ENCODE peak calls at places on chromosomes 6 and 20, in six cellular contexts. One of them, this sample, is unnamed.

GRCh38 chr20:62201173-62202082 is 18.6 kb downstream of the MTG2 start:
- DNase-seq in GM12864: no peak
- DNase-seq in endothelial cell: no peak
- DNase-seq in stomach: no peak
- DNase-seq in A673: peak; percentile 94
- DNase-seq in right lobe of liver: no peak
- DNase-seq in this sample: no peak

GRCh38 chr6:159389695-159390094 is 220.5 kb downstream of the FNDC1 start:
- DNase-seq in right lobe of liver: no peak
- DNase-seq in endothelial cell: no peak
- DNase-seq in A673: no peak
- DNase-seq in stomach: no peak
- DNase-seq in GM12864: no peak
- DNase-seq in this sample: no peak

GRCh38 chr20:31596831-31597482 is 8.1 kb upstream of the ID1 start:
- DNase-seq in GM12864: no peak
- DNase-seq in right lobe of liver: no peak
- DNase-seq in A673: no peak
- DNase-seq in stomach: no peak
- DNase-seq in endothelial cell: no peak
- DNase-seq in this sample: no peak

GRCh38 chr20:32764000-32764960 is 2.1 kb downstream of the DNMT3B start:
- DNase-seq in endothelial cell: peak; percentile 28
- DNase-seq in right lobe of liver: no peak
- DNase-seq in A673: no peak
- DNase-seq in stomach: no peak
- DNase-seq in GM12864: no peak
- DNase-seq in this sample: no peak

GRCh38 chr6:148422085-148422484 is 79.4 kb downstream of the SASH1 start:
- DNase-seq in GM12864: no peak
- DNase-seq in right lobe of liver: no peak
- DNase-seq in A673: no peak
- DNase-seq in stomach: no peak
- DNase-seq in endothelial cell: no peak
- DNase-seq in this sample: no peak

GRCh38 chr20:15320941-15321340 is 983.5 kb upstream of the FLRT3 start:
- DNase-seq in A673: no peak
- DNase-seq in GM12864: no peak
- DNase-seq in endothelial cell: no peak
- DNase-seq in right lobe of liver: peak; percentile 28
- DNase-seq in stomach: no peak
- DNase-seq in this sample: no peak

GRCh38 chr20:53210931-53211330 is 238.8 kb downstream of the TSHZ2 start:
- DNase-seq in stomach: no peak
- DNase-seq in endothelial cell: no peak
- DNase-seq in A673: peak; percentile 44
- DNase-seq in GM12864: no peak
- DNase-seq in right lobe of liver: no peak
- DNase-seq in this sample: no peak

GRCh38 chr20:14235355-14235754 is 102.1 kb downstream of the FLRT3 start:
- DNase-seq in right lobe of liver: no peak
- DNase-seq in stomach: no peak
- DNase-seq in A673: no peak
- DNase-seq in GM12864: no peak
- DNase-seq in endothelial cell: no peak
- DNase-seq in this sample: peak; percentile 60

GRCh38 chr20:36181934-36182603 is 27.5 kb downstream of the EPB41L1 start:
- DNase-seq in endothelial cell: no peak
- DNase-seq in right lobe of liver: no peak
- DNase-seq in GM12864: no peak
- DNase-seq in stomach: no peak
- DNase-seq in A673: no peak
- DNase-seq in this sample: peak; percentile 7

GRCh38 chr6:797479-798077 is 104.6 kb upstream of the EXOC2 start:
- DNase-seq in right lobe of liver: no peak
- DNase-seq in endothelial cell: peak; percentile 55
- DNase-seq in A673: peak; percentile 62
- DNase-seq in stomach: peak; percentile 52
- DNase-seq in GM12864: peak; percentile 8
- DNase-seq in this sample: peak; percentile 68

GRCh38 chr6:104685871-104686549 is 173.7 kb downstream of the HACE1 start:
- DNase-seq in stomach: no peak
- DNase-seq in right lobe of liver: no peak
- DNase-seq in endothelial cell: no peak
- DNase-seq in A673: no peak
- DNase-seq in GM12864: no peak
- DNase-seq in this sample: no peak

GRCh38 chr6:146984251-146984924 is 219.8 kb upstream of the STXBP5 start:
- DNase-seq in A673: no peak
- DNase-seq in GM12864: no peak
- DNase-seq in stomach: no peak
- DNase-seq in right lobe of liver: no peak
- DNase-seq in endothelial cell: no peak
- DNase-seq in this sample: no peak

GRCh38 chr6:146770965-146771735 is 172.4 kb downstream of the ADGB start:
- DNase-seq in right lobe of liver: peak; percentile 31
- DNase-seq in GM12864: no peak
- DNase-seq in stomach: no peak
- DNase-seq in endothelial cell: peak; percentile 77
- DNase-seq in A673: no peak
- DNase-seq in this sample: no peak

GRCh38 chr6:143264996-143265734 is 185.3 kb downstream of the ADAT2 start:
- DNase-seq in stomach: no peak
- DNase-seq in A673: no peak
- DNase-seq in right lobe of liver: no peak
- DNase-seq in endothelial cell: no peak
- DNase-seq in GM12864: no peak
- DNase-seq in this sample: no peak

GRCh38 chr20:19976595-19977372 is 40.4 kb upstream of the NAA20 start:
- DNase-seq in right lobe of liver: no peak
- DNase-seq in GM12864: no peak
- DNase-seq in A673: no peak
- DNase-seq in stomach: peak; percentile 62
- DNase-seq in endothelial cell: no peak
- DNase-seq in this sample: peak; percentile 84

GRCh38 chr6:111737065-111737521 is 131.4 kb upstream of the TRAF3IP2 start:
- DNase-seq in GM12864: no peak
- DNase-seq in A673: no peak
- DNase-seq in right lobe of liver: no peak
- DNase-seq in stomach: no peak
- DNase-seq in endothelial cell: no peak
- DNase-seq in this sample: peak; percentile 34

GRCh38 chr6:166106076-166106686 is 61.5 kb downstream of the TBXT start:
- DNase-seq in stomach: peak; percentile 81
- DNase-seq in A673: peak; percentile 74
- DNase-seq in right lobe of liver: peak; percentile 43
- DNase-seq in endothelial cell: peak; percentile 79
- DNase-seq in GM12864: peak; percentile 34
- DNase-seq in this sample: peak; percentile 75

GRCh38 chr6:139698526-139699182 is 324.2 kb upstream of the CITED2 start:
- DNase-seq in stomach: no peak
- DNase-seq in right lobe of liver: no peak
- DNase-seq in A673: no peak
- DNase-seq in GM12864: no peak
- DNase-seq in endothelial cell: no peak
- DNase-seq in this sample: peak; percentile 62

GRCh38 chr6:93416575-93417420 is 2.6 kb downstream of the EPHA7 start:
- DNase-seq in stomach: no peak
- DNase-seq in endothelial cell: peak; percentile 53
- DNase-seq in A673: peak; percentile 78
- DNase-seq in GM12864: no peak
- DNase-seq in right lobe of liver: peak; percentile 16
- DNase-seq in this sample: no peak

GRCh38 chr20:19886666-19887288 is 128.7 kb downstream of the RIN2 start:
- DNase-seq in GM12864: no peak
- DNase-seq in right lobe of liver: no peak
- DNase-seq in A673: peak; percentile 8
- DNase-seq in endothelial cell: no peak
- DNase-seq in stomach: no peak
- DNase-seq in this sample: peak; percentile 41

GRCh38 chr20:56328861-56329260 is 29.9 kb upstream of the FAM210B start:
- DNase-seq in A673: peak; percentile 48
- DNase-seq in endothelial cell: no peak
- DNase-seq in stomach: no peak
- DNase-seq in right lobe of liver: no peak
- DNase-seq in GM12864: no peak
- DNase-seq in this sample: peak; percentile 46

GRCh38 chr6:7106752-7107577 is 796 bp upstream of the RREB1 start:
- DNase-seq in right lobe of liver: peak; percentile 60
- DNase-seq in endothelial cell: peak; percentile 10
- DNase-seq in GM12864: no peak
- DNase-seq in stomach: no peak
- DNase-seq in A673: peak; percentile 41
- DNase-seq in this sample: no peak

GRCh38 chr20:52242237-52243230 is 51.0 kb upstream of the ZFP64 start:
- DNase-seq in endothelial cell: no peak
- DNase-seq in stomach: no peak
- DNase-seq in GM12864: no peak
- DNase-seq in A673: peak; percentile 68
- DNase-seq in right lobe of liver: no peak
- DNase-seq in this sample: peak; percentile 16

GRCh38 chr6:6758915-6759654 is 170.6 kb downstream of the LY86 start:
- DNase-seq in GM12864: peak; percentile 13
- DNase-seq in right lobe of liver: peak; percentile 51
- DNase-seq in stomach: peak; percentile 66
- DNase-seq in A673: peak; percentile 81
- DNase-seq in endothelial cell: peak; percentile 71
- DNase-seq in this sample: peak; percentile 53

GRCh38 chr6:35911871-35912653 is 8.8 kb downstream of the SRPK1 start:
- DNase-seq in GM12864: no peak
- DNase-seq in stomach: no peak
- DNase-seq in endothelial cell: no peak
- DNase-seq in A673: no peak
- DNase-seq in right lobe of liver: no peak
- DNase-seq in this sample: peak; percentile 68

GRCh38 chr20:19392344-19393140 is 180.1 kb downstream of the SLC24A3 start:
- DNase-seq in endothelial cell: no peak
- DNase-seq in GM12864: no peak
- DNase-seq in right lobe of liver: no peak
- DNase-seq in stomach: no peak
- DNase-seq in A673: no peak
- DNase-seq in this sample: no peak

GRCh38 chr6:169205176-169206160 is 48.2 kb downstream of the THBS2 start:
- DNase-seq in GM12864: no peak
- DNase-seq in right lobe of liver: no peak
- DNase-seq in endothelial cell: no peak
- DNase-seq in stomach: no peak
- DNase-seq in A673: no peak
- DNase-seq in this sample: no peak

GRCh38 chr20:35539756-35540212 is 2.1 kb upstream of the ERGIC3 start:
- DNase-seq in stomach: peak; percentile 91
- DNase-seq in endothelial cell: peak; percentile 57
- DNase-seq in A673: no peak
- DNase-seq in GM12864: peak; percentile 37
- DNase-seq in right lobe of liver: no peak
- DNase-seq in this sample: no peak

GRCh38 chr6:227812-228338 is 64.4 kb upstream of the DUSP22 start:
- DNase-seq in stomach: no peak
- DNase-seq in right lobe of liver: no peak
- DNase-seq in A673: no peak
- DNase-seq in GM12864: no peak
- DNase-seq in endothelial cell: no peak
- DNase-seq in this sample: no peak

GRCh38 chr20:6916938-6917337 is 149.5 kb downstream of the BMP2 start:
- DNase-seq in right lobe of liver: no peak
- DNase-seq in endothelial cell: no peak
- DNase-seq in GM12864: no peak
- DNase-seq in stomach: no peak
- DNase-seq in A673: no peak
- DNase-seq in this sample: no peak

DNA sequence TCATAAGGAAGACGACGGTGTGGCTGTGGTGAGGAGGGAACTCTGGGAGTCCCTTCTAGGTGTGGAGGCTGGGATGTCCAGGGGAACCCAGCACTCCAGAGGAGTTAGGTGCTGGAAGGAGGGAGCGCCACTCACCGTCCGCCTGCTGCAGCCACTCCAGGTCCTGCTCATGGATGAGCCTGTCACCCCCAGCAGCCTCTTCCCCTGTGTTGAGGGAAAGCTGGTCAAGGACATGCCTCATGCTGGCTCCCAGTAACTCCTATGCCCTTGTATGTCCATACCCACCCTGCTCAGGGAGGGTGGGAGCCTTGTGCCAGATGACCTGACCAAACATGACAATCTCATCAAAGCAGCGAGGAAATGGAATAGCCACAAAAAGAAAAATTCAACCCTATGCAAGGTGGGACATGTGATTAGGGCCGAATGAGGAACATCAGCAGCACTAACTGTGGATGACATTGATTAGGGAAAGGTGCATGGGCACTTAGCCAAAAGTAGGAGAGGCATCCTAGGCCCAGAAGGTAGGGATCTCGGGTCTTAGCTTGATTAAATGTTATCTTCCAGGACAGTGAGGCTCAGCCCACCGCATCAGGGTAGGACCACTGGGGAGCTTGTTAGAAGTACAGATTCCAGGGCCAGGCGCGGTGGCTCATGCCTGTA is 3.0 kb downstream of the DNPH1 start:
- DNase-seq in endothelial cell: no peak
- DNase-seq in stomach: no peak
- DNase-seq in right lobe of liver: no peak
- DNase-seq in GM12864: no peak
- DNase-seq in A673: no peak
- DNase-seq in this sample: no peak
- TF ChIP-seq CTCF in endothelial cell: no peak
- TF ChIP-seq CTCF in stomach: no peak
- TF ChIP-seq CTCF in right lobe of liver: no peak
- TF ChIP-seq CTCF in GM12864: no peak
- TF ChIP-seq CTCF in A673: no peak
- TF ChIP-seq CTCF in this sample: no peak

GRCh38 chr6:79250107-79250514 is 15.6 kb upstream of the HMGN3 start:
- DNase-seq in right lobe of liver: no peak
- DNase-seq in GM12864: no peak
- DNase-seq in stomach: no peak
- DNase-seq in endothelial cell: no peak
- DNase-seq in A673: peak; percentile 4
- DNase-seq in this sample: peak; percentile 24
- TF ChIP-seq CTCF in right lobe of liver: peak; percentile 41
- TF ChIP-seq CTCF in GM12864: peak; percentile 38
- TF ChIP-seq CTCF in stomach: no peak
- TF ChIP-seq CTCF in endothelial cell: peak; percentile 30
- TF ChIP-seq CTCF in A673: peak; percentile 32
- TF ChIP-seq CTCF in this sample: no peak

GRCh38 chr20:46689082-46689753 is at the start of gene TP53RK:
- DNase-seq in A673: peak; percentile 100
- DNase-seq in endothelial cell: peak; percentile 95
- DNase-seq in right lobe of liver: peak; percentile 97
- DNase-seq in stomach: peak; percentile 99
- DNase-seq in GM12864: peak; percentile 97
- DNase-seq in this sample: peak; percentile 99
- TF ChIP-seq CTCF in A673: no peak
- TF ChIP-seq CTCF in endothelial cell: peak; percentile 38
- TF ChIP-seq CTCF in right lobe of liver: no peak
- TF ChIP-seq CTCF in stomach: peak; percentile 32
- TF ChIP-seq CTCF in GM12864: peak; percentile 38
- TF ChIP-seq CTCF in this sample: peak; percentile 31

DNA sequence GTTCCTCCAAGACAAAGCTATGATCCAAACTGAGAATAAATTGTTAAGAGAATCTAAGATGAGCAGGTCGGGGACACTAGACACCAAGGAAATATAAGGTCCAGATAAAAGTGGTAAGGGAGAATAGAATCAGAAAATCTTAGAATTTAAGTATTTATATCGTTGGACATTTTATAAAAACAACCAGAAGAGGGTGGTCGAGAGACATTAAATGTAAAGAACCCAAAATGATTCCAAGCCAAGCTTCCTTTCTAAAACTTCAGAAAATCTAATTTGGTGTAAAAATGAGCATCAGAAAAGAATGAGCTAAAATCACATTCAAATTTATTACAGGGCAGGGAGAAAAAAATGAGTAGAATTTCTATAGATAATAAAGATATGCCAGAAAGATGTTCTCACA is 97.8 kb upstream of the OGFRL1 start:
- DNase-seq in GM12864: no peak
- DNase-seq in right lobe of liver: no peak
- DNase-seq in A673: peak; percentile 64
- DNase-seq in stomach: no peak
- DNase-seq in endothelial cell: no peak
- DNase-seq in this sample: peak; percentile 51
- TF ChIP-seq CTCF in GM12864: peak; percentile 15
- TF ChIP-seq CTCF in right lobe of liver: peak; percentile 28
- TF ChIP-seq CTCF in A673: peak; percentile 61
- TF ChIP-seq CTCF in stomach: no peak
- TF ChIP-seq CTCF in endothelial cell: peak; percentile 40
- TF ChIP-seq CTCF in this sample: peak; percentile 36